ENCODE peak calls at places on chromosomes 11 and 22, in six cellular contexts. B, Z, X, Q, J and W are unnamed samples.

GRCh38 chr11:74487875-74488274 is 5.6 kb downstream of the LIPT2 start:
- DNase-seq in B (no peak), Z (no peak), X (no peak), Q (peak; percentile 54), J (peak; percentile 45), W (no peak)

GRCh38 chr11:46290021-46290420 is 12.6 kb downstream of the CREB3L1 start:
- DNase-seq in B (no peak), Z (no peak), X (no peak), Q (no peak), J (no peak), W (no peak)

GRCh38 chr11:1939006-1939626 is 8.0 kb upstream of the MRPL23 start:
- DNase-seq in B (peak; percentile 44), Z (no peak), X (peak; percentile 47), Q (no peak), J (peak; percentile 39), W (peak; percentile 30)

GRCh38 chr11:41175304-41175972 is 284.0 kb downstream of the LRRC4C start:
- DNase-seq in B (no peak), Z (no peak), X (no peak), Q (no peak), J (no peak), W (no peak)

GRCh38 chr11:65551572-65552398 is 6.4 kb downstream of the LTBP3 start:
- DNase-seq in B (no peak), Z (no peak), X (peak; percentile 92), Q (peak; percentile 70), J (peak; percentile 54), W (no peak)

GRCh38 chr11:35216962-35217667 is 78.1 kb downstream of the CD44 start:
- DNase-seq in B (no peak), Z (no peak), X (no peak), Q (peak; percentile 17), J (no peak), W (no peak)

GRCh38 chr11:23856654-23857053 is 640.2 kb upstream of the LUZP2 start:
- DNase-seq in B (no peak), Z (no peak), X (no peak), Q (no peak), J (no peak), W (no peak)

GRCh38 chr11:16863382-16863781 is 124.9 kb downstream of the C11orf58 start:
- DNase-seq in B (no peak), Z (no peak), X (no peak), Q (no peak), J (no peak), W (no peak)

GRCh38 chr22:37218771-37219411 is 6.6 kb upstream of the SSTR3 start:
- DNase-seq in B (peak; percentile 53), Z (peak; percentile 99), X (no peak), Q (no peak), J (no peak), W (peak; percentile 67)

GRCh38 chr22:37309221-37310074 is 27.1 kb downstream of the CYTH4 start:
- DNase-seq in B (peak; percentile 73), Z (peak; percentile 55), X (no peak), Q (no peak), J (peak; percentile 35), W (peak; percentile 78)

GRCh38 chr11:131875611-131876010 is 505.2 kb downstream of the NTM start:
- DNase-seq in B (no peak), Z (no peak), X (no peak), Q (no peak), J (no peak), W (no peak)

GRCh38 chr11:73271936-73272679 is at the start of gene P2RY6:
- DNase-seq in B (no peak), Z (no peak), X (no peak), Q (peak; percentile 75), J (no peak), W (no peak)

GRCh38 chr11:59680287-59681154 is 11.7 kb upstream of the PATL1 start:
- DNase-seq in B (peak; percentile 29), Z (peak; percentile 20), X (peak; percentile 67), Q (peak; percentile 73), J (peak; percentile 80), W (peak; percentile 20)

GRCh38 chr22:46360891-46361290 is 25.4 kb downstream of the TRMU start:
- DNase-seq in B (no peak), Z (no peak), X (no peak), Q (no peak), J (no peak), W (no peak)

GRCh38 chr11:34358258-34358665 is 452 bp upstream of the ABTB2 start:
- DNase-seq in B (peak; percentile 30), Z (no peak), X (no peak), Q (peak; percentile 75), J (peak; percentile 70), W (peak; percentile 39)

GRCh38 chr22:35229865-35230264 is 27.4 kb upstream of the HMGXB4 start:
- DNase-seq in B (no peak), Z (no peak), X (peak; percentile 19), Q (no peak), J (peak; percentile 27), W (no peak)

GRCh38 chr11:57778318-57779037 is 16.9 kb downstream of the CTNND1 start:
- DNase-seq in B (no peak), Z (no peak), X (peak; percentile 71), Q (peak; percentile 99), J (peak; percentile 71), W (no peak)

GRCh38 chr11:16607675-16608644 is 130.5 kb upstream of the C11orf58 start:
- DNase-seq in B (no peak), Z (no peak), X (no peak), Q (no peak), J (peak; percentile 64), W (no peak)

GRCh38 chr22:48405741-48406140 is 1421.9 kb downstream of the BRD1 start:
- DNase-seq in B (no peak), Z (no peak), X (no peak), Q (no peak), J (no peak), W (no peak)

GRCh38 chr22:44931077-44931540 is 78.7 kb downstream of the PHF21B start:
- DNase-seq in B (no peak), Z (no peak), X (no peak), Q (no peak), J (no peak), W (no peak)

GRCh38 chr11:80240245-80240644 is 799.4 kb upstream of the TENM4 start:
- DNase-seq in B (no peak), Z (no peak), X (no peak), Q (no peak), J (no peak), W (no peak)

GRCh38 chr11:72140661-72141060 is 5.1 kb downstream of the FOLR3 start:
- DNase-seq in B (no peak), Z (no peak), X (no peak), Q (no peak), J (no peak), W (no peak)

GRCh38 chr11:12808519-12808918 is 134.3 kb downstream of the TEAD1 start:
- DNase-seq in B (no peak), Z (no peak), X (no peak), Q (no peak), J (no peak), W (no peak)

GRCh38 chr22:28710112-28710888 is 30.7 kb upstream of the TTC28 start:
- DNase-seq in B (no peak), Z (no peak), X (no peak), Q (peak; percentile 13), J (no peak), W (no peak)

GRCh38 chr11:93389737-93390136 is 59.2 kb downstream of the DEUP1 start:
- DNase-seq in B (no peak), Z (no peak), X (no peak), Q (no peak), J (no peak), W (no peak)

GRCh38 chr22:46971776-46972150 is 209.3 kb downstream of the TBC1D22A start:
- DNase-seq in B (no peak), Z (no peak), X (no peak), Q (no peak), J (no peak), W (no peak)

GRCh38 chr11:73221451-73221850 is 3.4 kb downstream of the P2RY2 start:
- DNase-seq in B (no peak), Z (no peak), X (no peak), Q (peak; percentile 47), J (no peak), W (no peak)

GRCh38 chr11:130159139-130159538 is 443 bp upstream of the ST14 start:
- DNase-seq in B (no peak), Z (no peak), X (peak; percentile 58), Q (no peak), J (no peak), W (no peak)

GRCh38 chr11:130157111-130157510 is 2.5 kb upstream of the ST14 start:
- DNase-seq in B (no peak), Z (no peak), X (no peak), Q (no peak), J (no peak), W (no peak)

GRCh38 chr11:130155106-130155505 is 4.5 kb upstream of the ST14 start:
- DNase-seq in B (no peak), Z (no peak), X (no peak), Q (no peak), J (no peak), W (no peak)

GRCh38 chr11:130157840-130158239 is 1.7 kb upstream of the ST14 start:
- DNase-seq in B (no peak), Z (no peak), X (no peak), Q (no peak), J (no peak), W (no peak)

GRCh38 chr11:130156108-130157022 is 3.2 kb upstream of the ST14 start:
- DNase-seq in B (no peak), Z (no peak), X (no peak), Q (no peak), J (peak; percentile 30), W (no peak)
- TF ChIP-seq TAF1 in B (no peak), Z (no peak), X (no peak), Q (no peak), J (no peak), W (no peak)

GRCh38 chr11:64546600-64546999 is 44.4 kb upstream of the SLC22A12 start:
- DNase-seq in B (no peak), Z (no peak), X (no peak), Q (no peak), J (no peak), W (no peak)
- TF ChIP-seq POLR2A in B (no peak), Z (no peak), X (no peak), Q (no peak), J (no peak), W (no peak)

GRCh38 chr22:50185384-50186087 is at the start of gene TRABD:
- DNase-seq in B (peak; percentile 98), Z (no peak), X (peak; percentile 86), Q (peak; percentile 72), J (peak; percentile 91), W (peak; percentile 95)
- TF ChIP-seq POLR2AphosphoS5 in B (no peak), Z (no peak), X (no peak), Q (no peak), J (no peak), W (no peak)

GRCh38 chr22:42945736-42946135 is 69.2 kb downstream of the PACSIN2 start:
- DNase-seq in B (no peak), Z (no peak), X (no peak), Q (no peak), J (no peak), W (no peak)
- TF ChIP-seq TAF1 in B (no peak), Z (no peak), X (no peak), Q (no peak), J (no peak), W (no peak)

GRCh38 chr11:9265211-9266131 is at the start of gene DENND5A:
- DNase-seq in B (peak; percentile 89), Z (no peak), X (peak; percentile 82), Q (peak; percentile 80), J (peak; percentile 99), W (peak; percentile 88)
- TF ChIP-seq POLR2A in B (peak; percentile 29), Z (peak; percentile 81), X (peak; percentile 71), Q (peak; percentile 75), J (peak; percentile 64), W (peak; percentile 69)